ENCODE peak calls at places on chromosome 7, in nine cellular contexts. Z, R, K, H, Y, M, N, S and X are unnamed samples.
A peak's percentile ranks its signal among the peaks of the same experiment; 100 is the strongest.

GRCh38 chr7:572668-573495 is 53.2 kb upstream of the PDGFA start:
- DNase-seq in Z (no peak), R (peak; percentile 70), K (no peak), H (no peak), Y (peak; percentile 14), M (no peak), N (no peak), S (no peak), X (no peak)

GRCh38 chr7:104791065-104791464 is 222.9 kb upstream of the KMT2E start:
- DNase-seq in Z (peak; percentile 35), R (no peak), K (no peak), H (peak; percentile 74), Y (no peak), M (no peak), N (no peak), S (no peak), X (no peak)

GRCh38 chr7:98110249-98111022 is 3.8 kb downstream of the LMTK2 start:
- DNase-seq in Z (peak; percentile 37), R (peak; percentile 53), K (no peak), H (peak; percentile 69), Y (peak; percentile 49), M (no peak), N (no peak), S (no peak), X (no peak)

GRCh38 chr7:33743594-33743993 is 161.7 kb upstream of the BMPER start:
- DNase-seq in Z (peak; percentile 83), R (no peak), K (no peak), H (no peak), Y (no peak), M (no peak), N (no peak), S (no peak), X (no peak)

GRCh38 chr7:139691253-139691781 is 86.5 kb downstream of the HIPK2 start:
- DNase-seq in Z (no peak), R (no peak), K (no peak), H (no peak), Y (peak; percentile 85), M (no peak), N (no peak), S (no peak), X (no peak)

GRCh38 chr7:28228386-28228785 is 47.8 kb upstream of the JAZF1 start:
- DNase-seq in Z (no peak), R (no peak), K (no peak), H (no peak), Y (no peak), M (no peak), N (no peak), S (no peak), X (no peak)

GRCh38 chr7:8719102-8719501 is 285.7 kb downstream of the NXPH1 start:
- DNase-seq in Z (no peak), R (no peak), K (peak; percentile 5), H (no peak), Y (no peak), M (no peak), N (no peak), S (no peak), X (no peak)

GRCh38 chr7:142629588-142630260 is 119.5 kb upstream of the PRSS1 start:
- DNase-seq in Z (peak; percentile 34), R (no peak), K (no peak), H (peak; percentile 50), Y (no peak), M (no peak), N (no peak), S (no peak), X (no peak)

GRCh38 chr7:104979167-104979841 is 34.7 kb upstream of the KMT2E start:
- DNase-seq in Z (peak; percentile 85), R (peak; percentile 44), K (no peak), H (peak; percentile 38), Y (no peak), M (no peak), N (no peak), S (no peak), X (no peak)

GRCh38 chr7:68306692-68307107 is 1291.6 kb upstream of the AUTS2 start:
- DNase-seq in Z (no peak), R (no peak), K (no peak), H (no peak), Y (no peak), M (no peak), N (no peak), S (no peak), X (no peak)

GRCh38 chr7:26293569-26294308 is 2.1 kb downstream of the SNX10 start:
- DNase-seq in Z (no peak), R (no peak), K (no peak), H (no peak), Y (no peak), M (peak; percentile 81), N (peak; percentile 73), S (no peak), X (no peak)

GRCh38 chr7:127828843-127829502 is 177.0 kb downstream of the SND1 start:
- DNase-seq in Z (no peak), R (no peak), K (no peak), H (no peak), Y (no peak), M (no peak), N (no peak), S (no peak), X (no peak)

GRCh38 chr7:118250860-118251494 is 26.5 kb downstream of the ANKRD7 start:
- DNase-seq in Z (peak; percentile 1), R (no peak), K (no peak), H (no peak), Y (no peak), M (no peak), N (no peak), S (no peak), X (no peak)

GRCh38 chr7:46512901-46513431 is 591.9 kb upstream of the IGFBP3 start:
- DNase-seq in Z (no peak), R (no peak), K (no peak), H (no peak), Y (no peak), M (no peak), N (no peak), S (no peak), X (no peak)

GRCh38 chr7:98836811-98837631 is 32.8 kb downstream of the TMEM130 start:
- DNase-seq in Z (peak; percentile 21), R (peak; percentile 91), K (peak; percentile 84), H (peak; percentile 51), Y (no peak), M (no peak), N (no peak), S (no peak), X (no peak)

GRCh38 chr7:12911053-12911452 is 223.6 kb downstream of the ARL4A start:
- DNase-seq in Z (no peak), R (no peak), K (no peak), H (no peak), Y (no peak), M (no peak), N (no peak), S (no peak), X (no peak)

GRCh38 chr7:73703985-73704639 is 15.4 kb downstream of the STX1A start:
- DNase-seq in Z (peak; percentile 37), R (peak; percentile 91), K (no peak), H (no peak), Y (no peak), M (no peak), N (no peak), S (no peak), X (no peak)

GRCh38 chr7:93147358-93147757 is 827 bp downstream of the SAMD9L start:
- DNase-seq in Z (peak; percentile 70), R (no peak), K (no peak), H (peak; percentile 46), Y (peak; percentile 40), M (peak; percentile 46), N (peak; percentile 23), S (no peak), X (peak; percentile 7)

GRCh38 chr7:36400606-36401005 is 10.9 kb downstream of the ANLN start:
- DNase-seq in Z (peak; percentile 62), R (peak; percentile 10), K (no peak), H (peak; percentile 16), Y (no peak), M (no peak), N (no peak), S (no peak), X (no peak)

GRCh38 chr7:148912758-148913541 is 28.9 kb upstream of the EZH2 start:
- DNase-seq in Z (no peak), R (no peak), K (no peak), H (no peak), Y (no peak), M (no peak), N (peak; percentile 36), S (no peak), X (no peak)

GRCh38 chr7:69373171-69374035 is 224.9 kb upstream of the AUTS2 start:
- DNase-seq in Z (no peak), R (no peak), K (no peak), H (no peak), Y (no peak), M (no peak), N (no peak), S (no peak), X (no peak)

GRCh38 chr7:23895666-23896096 is 185.7 kb downstream of the STK31 start:
- DNase-seq in Z (peak; percentile 22), R (no peak), K (no peak), H (no peak), Y (no peak), M (no peak), N (no peak), S (no peak), X (no peak)

GRCh38 chr7:137343483-137343841 is at the start of gene PTN:
- DNase-seq in Z (peak; percentile 58), R (peak; percentile 82), K (peak; percentile 56), H (peak; percentile 58), Y (peak; percentile 42), M (no peak), N (no peak), S (no peak), X (no peak)